ENCODE peak calls at places on chromosomes 5 and 9, in seven cellular contexts. One of them, this sample, is unnamed.

GRCh38 chr9:110650261-110650660 is 18.3 kb upstream of the MUSK start:
- DNase-seq in cardiac fibroblast: peak
- DNase-seq in hepatocyte: no peak
- DNase-seq in GM23338: no peak
- DNase-seq in GM12878: no peak
- DNase-seq in ovary: no peak
- DNase-seq in PC-3: peak
- DNase-seq in this sample: peak

GRCh38 chr5:155678371-155678770 is 648.6 kb upstream of the SGCD start:
- DNase-seq in ovary: no peak
- DNase-seq in hepatocyte: no peak
- DNase-seq in PC-3: no peak
- DNase-seq in GM23338: no peak
- DNase-seq in cardiac fibroblast: no peak
- DNase-seq in GM12878: no peak
- DNase-seq in this sample: no peak

GRCh38 chr5:27158171-27158570 is 119.8 kb upstream of the CDH9 start:
- DNase-seq in cardiac fibroblast: no peak
- DNase-seq in GM12878: no peak
- DNase-seq in hepatocyte: no peak
- DNase-seq in PC-3: no peak
- DNase-seq in GM23338: no peak
- DNase-seq in ovary: no peak
- DNase-seq in this sample: peak

GRCh38 chr9:134398756-134399155 is 72.5 kb downstream of the RXRA start:
- DNase-seq in hepatocyte: no peak
- DNase-seq in GM12878: no peak
- DNase-seq in GM23338: no peak
- DNase-seq in cardiac fibroblast: no peak
- DNase-seq in ovary: no peak
- DNase-seq in PC-3: no peak
- DNase-seq in this sample: no peak

GRCh38 chr9:124680714-124681390 is 90.3 kb downstream of the NR6A1 start:
- DNase-seq in hepatocyte: no peak
- DNase-seq in GM12878: no peak
- DNase-seq in PC-3: no peak
- DNase-seq in ovary: no peak
- DNase-seq in cardiac fibroblast: no peak
- DNase-seq in GM23338: no peak
- DNase-seq in this sample: no peak

GRCh38 chr9:98785333-98785933 is 10.9 kb downstream of the ANKS6 start:
- DNase-seq in hepatocyte: no peak
- DNase-seq in GM23338: no peak
- DNase-seq in PC-3: no peak
- DNase-seq in cardiac fibroblast: no peak
- DNase-seq in GM12878: no peak
- DNase-seq in ovary: no peak
- DNase-seq in this sample: no peak

GRCh38 chr9:107932036-107932435 is 442.5 kb upstream of the KLF4 start:
- DNase-seq in ovary: no peak
- DNase-seq in GM12878: no peak
- DNase-seq in PC-3: no peak
- DNase-seq in hepatocyte: no peak
- DNase-seq in cardiac fibroblast: peak
- DNase-seq in GM23338: no peak
- DNase-seq in this sample: peak

GRCh38 chr5:502325-503079 is 21.7 kb downstream of the SLC9A3 start:
- DNase-seq in PC-3: no peak
- DNase-seq in ovary: no peak
- DNase-seq in GM23338: peak
- DNase-seq in GM12878: no peak
- DNase-seq in cardiac fibroblast: no peak
- DNase-seq in hepatocyte: no peak
- DNase-seq in this sample: no peak

GRCh38 chr5:6111131-6111530 is 267.2 kb downstream of the MED10 start:
- DNase-seq in PC-3: no peak
- DNase-seq in hepatocyte: no peak
- DNase-seq in GM12878: no peak
- DNase-seq in cardiac fibroblast: no peak
- DNase-seq in GM23338: no peak
- DNase-seq in ovary: no peak
- DNase-seq in this sample: no peak

GRCh38 chr9:592225-592624 is 249.3 kb upstream of the DMRT1 start:
- DNase-seq in PC-3: peak
- DNase-seq in GM12878: no peak
- DNase-seq in hepatocyte: peak
- DNase-seq in GM23338: peak
- DNase-seq in cardiac fibroblast: no peak
- DNase-seq in ovary: no peak
- DNase-seq in this sample: no peak

GRCh38 chr9:85158512-85158911 is 489.0 kb downstream of the NTRK2 start:
- DNase-seq in hepatocyte: no peak
- DNase-seq in ovary: no peak
- DNase-seq in cardiac fibroblast: no peak
- DNase-seq in GM23338: no peak
- DNase-seq in PC-3: no peak
- DNase-seq in GM12878: no peak
- DNase-seq in this sample: no peak

GRCh38 chr9:136564379-136564988 is 18.6 kb upstream of the NOTCH1 start:
- DNase-seq in PC-3: no peak
- DNase-seq in hepatocyte: no peak
- DNase-seq in GM12878: peak
- DNase-seq in cardiac fibroblast: peak
- DNase-seq in ovary: no peak
- DNase-seq in GM23338: no peak
- DNase-seq in this sample: peak

GRCh38 chr5:169367861-169368260 is 66.9 kb upstream of the SLIT3 start:
- DNase-seq in hepatocyte: no peak
- DNase-seq in PC-3: no peak
- DNase-seq in GM23338: no peak
- DNase-seq in cardiac fibroblast: peak
- DNase-seq in GM12878: no peak
- DNase-seq in ovary: no peak
- DNase-seq in this sample: no peak

GRCh38 chr5:77138981-77139380 is 51.9 kb upstream of the ZBED3 start:
- DNase-seq in cardiac fibroblast: peak
- DNase-seq in ovary: peak
- DNase-seq in GM12878: no peak
- DNase-seq in PC-3: no peak
- DNase-seq in GM23338: no peak
- DNase-seq in hepatocyte: peak
- DNase-seq in this sample: peak

GRCh38 chr9:135252980-135253304 is 165.5 kb downstream of the OLFM1 start:
- DNase-seq in cardiac fibroblast: no peak
- DNase-seq in ovary: no peak
- DNase-seq in GM23338: no peak
- DNase-seq in hepatocyte: no peak
- DNase-seq in GM12878: no peak
- DNase-seq in PC-3: no peak
- DNase-seq in this sample: no peak

GRCh38 chr9:76818271-76818670 is 54.0 kb downstream of the PCA3 start:
- DNase-seq in ovary: peak
- DNase-seq in GM12878: no peak
- DNase-seq in hepatocyte: peak
- DNase-seq in PC-3: peak
- DNase-seq in cardiac fibroblast: peak
- DNase-seq in GM23338: no peak
- DNase-seq in this sample: peak

GRCh38 chr5:14268738-14269137 is 125.6 kb downstream of the TRIO start:
- DNase-seq in GM23338: no peak
- DNase-seq in cardiac fibroblast: peak
- DNase-seq in GM12878: no peak
- DNase-seq in ovary: no peak
- DNase-seq in PC-3: no peak
- DNase-seq in hepatocyte: no peak
- DNase-seq in this sample: peak

GRCh38 chr5:103569313-103570060 is 6.9 kb upstream of the NUDT12 start:
- DNase-seq in GM12878: no peak
- DNase-seq in cardiac fibroblast: peak
- DNase-seq in GM23338: no peak
- DNase-seq in ovary: no peak
- DNase-seq in PC-3: peak
- DNase-seq in hepatocyte: peak
- DNase-seq in this sample: no peak

GRCh38 chr5:55577353-55578060 is 42.7 kb upstream of the PLPP1 start:
- DNase-seq in cardiac fibroblast: peak
- DNase-seq in ovary: no peak
- DNase-seq in PC-3: no peak
- DNase-seq in hepatocyte: no peak
- DNase-seq in GM23338: no peak
- DNase-seq in GM12878: no peak
- DNase-seq in this sample: peak

GRCh38 chr5:55572600-55572999 is 37.8 kb upstream of the PLPP1 start:
- DNase-seq in PC-3: no peak
- DNase-seq in GM23338: no peak
- DNase-seq in hepatocyte: no peak
- DNase-seq in cardiac fibroblast: no peak
- DNase-seq in GM12878: no peak
- DNase-seq in ovary: no peak
- DNase-seq in this sample: no peak

GRCh38 chr5:55578771-55579170 is 44.0 kb upstream of the PLPP1 start:
- DNase-seq in cardiac fibroblast: peak
- DNase-seq in GM12878: no peak
- DNase-seq in hepatocyte: no peak
- DNase-seq in PC-3: no peak
- DNase-seq in ovary: no peak
- DNase-seq in GM23338: no peak
- DNase-seq in this sample: peak

GRCh38 chr5:55572011-55572410 is 37.2 kb upstream of the PLPP1 start:
- DNase-seq in GM23338: no peak
- DNase-seq in hepatocyte: no peak
- DNase-seq in GM12878: no peak
- DNase-seq in PC-3: no peak
- DNase-seq in cardiac fibroblast: no peak
- DNase-seq in ovary: no peak
- DNase-seq in this sample: no peak

GRCh38 chr5:55575815-55576583 is 41.2 kb upstream of the PLPP1 start:
- DNase-seq in PC-3: no peak
- DNase-seq in GM23338: no peak
- DNase-seq in ovary: no peak
- DNase-seq in GM12878: no peak
- DNase-seq in hepatocyte: peak
- DNase-seq in cardiac fibroblast: peak
- DNase-seq in this sample: peak
- H3K4me3 ChIP-seq in PC-3: no peak
- H3K4me3 ChIP-seq in GM23338: no peak
- H3K4me3 ChIP-seq in ovary: no peak
- H3K4me3 ChIP-seq in GM12878: no peak
- H3K4me3 ChIP-seq in hepatocyte: no peak
- H3K4me3 ChIP-seq in cardiac fibroblast: no peak
- H3K4me3 ChIP-seq in this sample: no peak

GRCh38 chr5:57097526-57097925 is 76.3 kb upstream of the GPBP1 start:
- DNase-seq in ovary: no peak
- DNase-seq in hepatocyte: peak
- DNase-seq in GM23338: no peak
- DNase-seq in cardiac fibroblast: no peak
- DNase-seq in PC-3: no peak
- DNase-seq in GM12878: no peak
- DNase-seq in this sample: no peak

DNA sequence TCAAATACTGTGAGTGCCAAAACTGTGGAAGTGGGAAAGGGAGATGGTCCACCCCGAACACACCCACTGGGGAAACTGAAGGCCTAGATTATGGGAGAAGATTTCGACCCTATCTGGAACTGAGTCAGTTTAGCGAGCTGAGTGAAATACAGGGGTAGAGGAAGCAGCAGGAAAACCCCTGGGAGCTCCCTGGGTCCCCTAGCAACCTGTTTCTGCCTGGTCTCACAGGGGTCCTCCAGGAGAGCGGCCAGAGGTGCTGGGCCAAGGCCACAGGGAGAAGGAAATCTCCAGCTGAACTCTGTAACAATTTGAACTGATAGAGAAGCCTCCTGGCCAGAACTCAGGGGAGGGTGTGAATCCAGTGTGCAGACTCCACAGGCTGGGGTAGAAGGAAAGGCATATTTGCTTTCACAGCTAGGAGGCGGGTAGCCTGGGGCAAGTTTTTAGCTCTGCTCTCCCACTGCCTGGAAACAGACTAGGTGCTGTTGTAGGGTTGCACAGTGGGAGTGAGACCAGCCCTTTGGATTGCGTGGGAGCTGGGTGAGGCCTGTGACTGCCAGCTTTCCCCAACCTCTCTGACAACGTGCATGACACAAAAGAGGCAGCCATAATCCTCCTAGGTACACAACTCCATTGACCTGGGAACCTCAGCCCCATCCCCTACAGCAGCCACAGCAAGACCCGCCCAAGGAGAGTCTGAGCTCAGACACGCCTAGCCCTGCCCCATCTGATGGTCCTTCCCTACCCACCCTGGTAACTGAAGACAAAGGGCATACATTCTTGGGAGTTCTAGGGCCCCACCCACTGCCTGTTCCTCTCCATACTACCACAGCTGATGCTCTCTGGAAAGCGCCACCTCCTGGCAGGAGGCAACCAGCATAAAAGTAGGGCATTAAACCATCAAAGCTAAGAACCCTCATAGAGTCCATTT is 78.8 kb upstream of the GPBP1 start:
- DNase-seq in ovary: no peak
- DNase-seq in hepatocyte: peak
- DNase-seq in cardiac fibroblast: peak
- DNase-seq in PC-3: peak
- DNase-seq in GM12878: no peak
- DNase-seq in GM23338: peak
- DNase-seq in this sample: peak
- TF ChIP-seq CTCF in ovary: no peak
- TF ChIP-seq CTCF in hepatocyte: peak
- TF ChIP-seq CTCF in cardiac fibroblast: no peak
- TF ChIP-seq CTCF in PC-3: peak
- TF ChIP-seq CTCF in GM12878: peak
- TF ChIP-seq CTCF in GM23338: peak
- TF ChIP-seq CTCF in this sample: peak

GRCh38 chr9:129664664-129665007 is 811 bp upstream of the PRRX2 start:
- DNase-seq in cardiac fibroblast: no peak
- DNase-seq in GM23338: peak
- DNase-seq in ovary: no peak
- DNase-seq in GM12878: no peak
- DNase-seq in hepatocyte: no peak
- DNase-seq in PC-3: no peak
- DNase-seq in this sample: no peak
- H3K4me3 ChIP-seq in cardiac fibroblast: no peak
- H3K4me3 ChIP-seq in GM23338: peak
- H3K4me3 ChIP-seq in ovary: no peak
- H3K4me3 ChIP-seq in GM12878: no peak
- H3K4me3 ChIP-seq in hepatocyte: no peak
- H3K4me3 ChIP-seq in PC-3: no peak
- H3K4me3 ChIP-seq in this sample: peak

DNA sequence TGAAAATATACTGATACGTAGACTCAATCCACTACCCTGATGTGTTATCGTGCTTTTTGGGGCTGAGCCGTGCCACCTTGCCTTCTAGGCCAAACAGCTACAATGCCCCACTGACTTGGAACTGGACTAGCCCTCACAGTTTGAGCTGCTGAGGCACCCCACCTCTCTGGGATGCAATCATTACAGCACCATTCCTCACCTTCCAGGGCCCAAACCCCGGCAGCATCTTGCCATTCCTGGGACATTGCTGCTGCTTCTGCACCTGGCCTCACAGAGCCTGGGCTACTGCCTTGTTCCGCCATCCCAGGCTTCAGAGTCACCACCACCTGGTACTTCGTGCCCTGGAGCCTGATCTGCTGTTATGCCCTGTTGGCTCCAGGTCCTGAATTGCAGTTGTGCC is 89.5 kb upstream of the SNCAIP start:
- DNase-seq in PC-3: no peak
- DNase-seq in GM23338: no peak
- DNase-seq in GM12878: no peak
- DNase-seq in cardiac fibroblast: no peak
- DNase-seq in hepatocyte: no peak
- DNase-seq in ovary: no peak
- DNase-seq in this sample: no peak
- TF ChIP-seq CTCF in PC-3: no peak
- TF ChIP-seq CTCF in GM23338: no peak
- TF ChIP-seq CTCF in GM12878: no peak
- TF ChIP-seq CTCF in cardiac fibroblast: no peak
- TF ChIP-seq CTCF in hepatocyte: no peak
- TF ChIP-seq CTCF in ovary: no peak
- TF ChIP-seq CTCF in this sample: no peak